ENCODE peak calls at places on chromosomes 12 and 14, in nine cellular contexts. K, T, N, D, J, S, A, G and L are unnamed samples.
A peak's percentile ranks its signal among the peaks of the same experiment; 100 is the strongest.

GRCh38 chr12:47247418-47247817 is 167.7 kb upstream of the AMIGO2 start:
- DNase-seq in D (no peak), J (no peak), N (no peak), G (no peak), T (no peak), K (no peak), A (no peak), S (no peak), L (no peak)

GRCh38 chr12:46049665-46050064 is 59.3 kb upstream of the SCAF11 start:
- DNase-seq in D (no peak), G (no peak), A (no peak), N (no peak), K (no peak), J (no peak), S (no peak), T (peak; percentile 5), L (no peak)

GRCh38 chr14:102479777-102480176 is 29.8 kb downstream of the ANKRD9 start:
- DNase-seq in N (peak; percentile 58), S (no peak), A (peak; percentile 80), G (no peak), K (no peak), D (no peak), J (no peak), T (peak; percentile 34), L (no peak)

GRCh38 chr12:87935216-87935615 is 94.0 kb downstream of the C12orf50 start:
- DNase-seq in G (no peak), A (no peak), N (no peak), J (no peak), K (no peak), T (no peak), S (no peak), D (no peak), L (no peak)

GRCh38 chr14:68789002-68789797 is 3.7 kb downstream of the ZFP36L1 start:
- DNase-seq in N (peak; percentile 87), S (no peak), D (peak; percentile 69), J (peak; percentile 82), T (peak; percentile 79), K (peak; percentile 79), G (peak; percentile 81), A (peak; percentile 91), L (no peak)

GRCh38 chr14:102831163-102831804 is 54.0 kb downstream of the TRAF3 start:
- DNase-seq in G (no peak), J (no peak), S (no peak), N (no peak), A (no peak), D (no peak), T (no peak), K (no peak), L (no peak)

GRCh38 chr12:120404271-120404670 is 33.6 kb upstream of the COX6A1 start:
- DNase-seq in G (no peak), K (no peak), A (no peak), S (no peak), T (no peak), N (no peak), J (no peak), D (no peak), L (no peak)

GRCh38 chr12:7068240-7068993 is 7.9 kb downstream of the C1S start:
- DNase-seq in T (peak; percentile 80), N (peak; percentile 48), A (peak; percentile 71), K (no peak), G (no peak), J (peak; percentile 61), D (no peak), S (no peak), L (no peak)

GRCh38 chr14:91373591-91374245 is 43.9 kb downstream of the CCDC88C start:
- DNase-seq in J (peak; percentile 11), A (no peak), K (peak; percentile 43), S (peak; percentile 29), G (peak; percentile 54), D (no peak), N (no peak), T (no peak), L (no peak)

GRCh38 chr12:130401703-130402102 is 64.0 kb downstream of the PIWIL1 start:
- DNase-seq in S (no peak), J (no peak), T (no peak), D (no peak), K (no peak), A (no peak), N (no peak), G (no peak), L (no peak)

GRCh38 chr12:46556105-46556559 is 183.6 kb upstream of the SLC38A2 start:
- DNase-seq in N (no peak), D (no peak), T (peak; percentile 99), S (no peak), K (no peak), G (no peak), J (peak; percentile 99), A (no peak), L (peak; percentile 84)

GRCh38 chr14:91230363-91231035 is 14.0 kb downstream of the GPR68 start:
- DNase-seq in D (no peak), T (no peak), N (no peak), K (no peak), S (no peak), G (no peak), J (peak; percentile 40), A (no peak), L (no peak)

GRCh38 chr12:79420146-79420618 is 270.6 kb downstream of the PAWR start:
- DNase-seq in K (no peak), A (no peak), G (no peak), J (peak; percentile 96), T (peak; percentile 88), N (no peak), S (no peak), D (peak; percentile 10), L (peak; percentile 50)

GRCh38 chr14:35234007-35234406 is 58.2 kb upstream of the PSMA6 start:
- DNase-seq in S (no peak), K (no peak), G (no peak), T (peak; percentile 76), D (no peak), N (no peak), J (peak; percentile 32), A (no peak), L (no peak)

GRCh38 chr12:5736527-5736926 is 208.5 kb downstream of the ANO2 start:
- DNase-seq in N (no peak), D (no peak), K (no peak), J (no peak), T (no peak), S (no peak), G (no peak), A (no peak), L (no peak)